ENCODE peak calls at places on chromosomes 5 and 9, in seven cellular contexts. E is IMR-90, U is tibial artery, I is small intestine, X is brain microvascular endothelial cell, N is A549, J is osteoblast. B is an unnamed sample.

GRCh38 chr5:135651156-135651555 is 72.4 kb upstream of the CXCL14 start:
- DNase-seq in E (peak; percentile 1), U (no peak), I (no peak), X (no peak), N (no peak), J (no peak), B (no peak)

GRCh38 chr5:178394074-178394473 is 161.5 kb upstream of the PHYKPL start:
- DNase-seq in E (no peak), U (no peak), I (no peak), X (no peak), N (no peak), J (peak; percentile 13), B (peak; percentile 72)

GRCh38 chr5:163696270-163696887 is 191.0 kb downstream of the MAT2B start:
- DNase-seq in E (peak; percentile 89), U (no peak), I (peak; percentile 73), X (peak; percentile 25), N (peak; percentile 9), J (peak; percentile 85), B (no peak)

GRCh38 chr5:14675865-14676300 is 11.4 kb downstream of the OTULIN start:
- DNase-seq in E (no peak), U (no peak), I (no peak), X (no peak), N (no peak), J (no peak), B (no peak)

GRCh38 chr5:63822633-63823032 is 139.6 kb downstream of the HTR1A start:
- DNase-seq in E (no peak), U (no peak), I (no peak), X (no peak), N (no peak), J (no peak), B (no peak)

GRCh38 chr9:85900504-85901201 is 40.3 kb upstream of the NAA35 start:
- DNase-seq in E (peak; percentile 36), U (no peak), I (peak; percentile 6), X (peak; percentile 46), N (peak; percentile 15), J (peak; percentile 35), B (no peak)

GRCh38 chr5:43416233-43416987 is 4.2 kb upstream of the CCL28 start:
- DNase-seq in E (no peak), U (no peak), I (peak; percentile 17), X (no peak), N (no peak), J (no peak), B (no peak)

GRCh38 chr5:34652916-34653315 is 3.2 kb upstream of the RAI14 start:
- DNase-seq in E (peak; percentile 74), U (no peak), I (no peak), X (peak; percentile 67), N (no peak), J (peak; percentile 80), B (no peak)

GRCh38 chr5:106675674-106676073 is 995.1 kb downstream of the EFNA5 start:
- DNase-seq in E (peak; percentile 19), U (no peak), I (no peak), X (peak; percentile 29), N (no peak), J (no peak), B (no peak)

GRCh38 chr5:15183520-15183919 is 311.9 kb upstream of the ANKH start:
- DNase-seq in E (peak; percentile 6), U (no peak), I (no peak), X (peak; percentile 17), N (no peak), J (peak; percentile 58), B (no peak)

GRCh38 chr9:133968966-133969617 is 23.0 kb downstream of the VAV2 start:
- DNase-seq in E (no peak), U (no peak), I (no peak), X (no peak), N (no peak), J (peak; percentile 80), B (peak; percentile 51)

GRCh38 chr5:107072967-107073366 is 597.8 kb downstream of the EFNA5 start:
- DNase-seq in E (no peak), U (no peak), I (no peak), X (no peak), N (no peak), J (no peak), B (no peak)

GRCh38 chr9:111967621-111968020 is 71.0 kb downstream of the UGCG start:
- DNase-seq in E (no peak), U (no peak), I (no peak), X (no peak), N (no peak), J (no peak), B (no peak)

GRCh38 chr5:1252681-1253080 is 27.5 kb downstream of the SLC6A18 start:
- DNase-seq in E (no peak), U (no peak), I (no peak), X (no peak), N (no peak), J (no peak), B (no peak)

GRCh38 chr5:176995896-176996767 is 10.4 kb downstream of the UIMC1 start:
- DNase-seq in E (peak; percentile 79), U (no peak), I (no peak), X (peak; percentile 9), N (no peak), J (peak; percentile 31), B (no peak)

GRCh38 chr5:143717400-143717799 is 94.6 kb upstream of the HMHB1 start:
- DNase-seq in E (peak; percentile 72), U (no peak), I (no peak), X (peak; percentile 82), N (no peak), J (peak; percentile 81), B (no peak)

GRCh38 chr9:71909887-71910601 is 949 bp downstream of the ABHD17B start:
- DNase-seq in E (peak; percentile 20), U (peak; percentile 74), I (peak; percentile 49), X (peak; percentile 20), N (peak; percentile 46), J (peak; percentile 57), B (peak; percentile 71)

GRCh38 chr9:89877051-89878002 is 272.5 kb downstream of the GADD45G start:
- DNase-seq in E (no peak), U (peak; percentile 57), I (no peak), X (no peak), N (no peak), J (peak; percentile 38), B (no peak)

GRCh38 chr5:180366303-180366702 is 13.2 kb upstream of the GFPT2 start:
- DNase-seq in E (no peak), U (peak; percentile 84), I (no peak), X (no peak), N (no peak), J (peak; percentile 84), B (peak; percentile 69)

GRCh38 chr9:101536938-101537337 is 3.3 kb downstream of the RNF20 start:
- DNase-seq in E (peak; percentile 51), U (no peak), I (no peak), X (peak; percentile 25), N (no peak), J (peak; percentile 10), B (no peak)

GRCh38 chr9:14198544-14199510 is 115.1 kb downstream of the NFIB start:
- DNase-seq in E (no peak), U (peak; percentile 78), I (no peak), X (peak; percentile 63), N (no peak), J (peak; percentile 85), B (no peak)

GRCh38 chr5:139870677-139871076 is 75.1 kb downstream of the PSD2 start:
- DNase-seq in E (no peak), U (no peak), I (no peak), X (no peak), N (no peak), J (no peak), B (no peak)

GRCh38 chr9:107020040-107020530 is 157.1 kb downstream of the ZNF462 start:
- DNase-seq in E (peak; percentile 96), U (no peak), I (no peak), X (peak; percentile 94), N (no peak), J (no peak), B (peak; percentile 42)

GRCh38 chr9:107024193-107024592 is 161.2 kb downstream of the ZNF462 start:
- DNase-seq in E (no peak), U (no peak), I (no peak), X (no peak), N (no peak), J (no peak), B (no peak)

GRCh38 chr9:107016383-107016782 is 153.4 kb downstream of the ZNF462 start:
- DNase-seq in E (no peak), U (no peak), I (no peak), X (no peak), N (no peak), J (no peak), B (no peak)

DNA sequence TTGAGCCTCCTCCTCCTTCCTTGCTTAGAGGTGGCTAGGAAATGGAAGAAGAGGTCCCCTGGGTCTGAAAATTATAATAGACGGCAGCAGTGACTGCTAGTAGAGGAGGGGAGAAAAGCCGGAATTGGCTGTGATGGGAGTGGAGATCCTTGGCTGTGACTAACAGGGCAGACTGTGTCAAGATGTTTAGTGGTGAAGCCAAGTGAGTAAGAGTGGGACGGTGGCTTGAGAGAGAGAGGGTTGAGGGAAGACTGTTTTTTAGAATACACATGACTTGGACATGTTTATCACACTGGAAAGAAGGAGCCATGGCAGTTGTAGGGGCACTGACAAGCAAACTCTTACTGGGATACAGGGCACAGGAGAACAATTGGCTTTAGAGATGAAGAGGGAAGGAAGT is 156.2 kb downstream of the ZNF462 start:
- DNase-seq in E (peak; percentile 64), U (no peak), I (no peak), X (peak; percentile 75), N (no peak), J (peak; percentile 56), B (no peak)
- H3K27ac ChIP-seq in E (no peak overlapping the region), U (no peak overlapping the region), I (no peak overlapping the region), X (no peak overlapping the region), N (no peak overlapping the region), J (peak overlapping the region; percentile 52), B (no peak overlapping the region)

GRCh38 chr5:59356813-59357381 is 536.6 kb downstream of the PDE4D start:
- DNase-seq in E (no peak), U (no peak), I (no peak), X (no peak), N (no peak), J (no peak), B (no peak)
- H3K27ac ChIP-seq in E (no peak overlapping the region), U (no peak overlapping the region), I (peak overlapping the region; percentile 33), X (peak overlapping the region; percentile 92), N (peak overlapping the region; percentile 86), J (no peak overlapping the region), B (no peak overlapping the region)

DNA sequence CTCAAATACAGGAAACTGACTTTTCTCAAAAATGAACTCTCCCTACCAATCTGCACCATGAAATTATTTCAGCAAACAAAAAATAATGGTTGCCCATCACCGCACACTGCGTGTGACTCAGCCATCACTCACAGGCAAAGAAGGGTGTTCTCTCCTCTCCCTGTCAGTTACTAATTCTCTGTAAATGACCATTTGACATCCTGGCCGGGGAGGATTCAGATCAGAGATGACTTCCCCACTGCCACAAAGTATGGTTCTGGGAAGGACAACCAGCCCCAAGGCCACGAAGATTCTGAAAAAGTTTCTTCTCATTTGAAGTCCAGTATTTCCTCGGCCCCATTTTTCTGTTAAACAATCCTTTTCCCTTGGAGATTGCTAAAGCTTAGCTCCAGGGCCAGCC is 199.4 kb downstream of the AUH start:
- DNase-seq in E (peak; percentile 65), U (peak; percentile 28), I (no peak), X (peak; percentile 28), N (no peak), J (peak; percentile 95), B (no peak)
- H3K27ac ChIP-seq in E (peak overlapping the region; percentile 76), U (no peak overlapping the region), I (peak overlapping the region; percentile 76), X (peak overlapping the region; percentile 21), N (no peak overlapping the region), J (peak overlapping the region; percentile 76), B (no peak overlapping the region)

DNA sequence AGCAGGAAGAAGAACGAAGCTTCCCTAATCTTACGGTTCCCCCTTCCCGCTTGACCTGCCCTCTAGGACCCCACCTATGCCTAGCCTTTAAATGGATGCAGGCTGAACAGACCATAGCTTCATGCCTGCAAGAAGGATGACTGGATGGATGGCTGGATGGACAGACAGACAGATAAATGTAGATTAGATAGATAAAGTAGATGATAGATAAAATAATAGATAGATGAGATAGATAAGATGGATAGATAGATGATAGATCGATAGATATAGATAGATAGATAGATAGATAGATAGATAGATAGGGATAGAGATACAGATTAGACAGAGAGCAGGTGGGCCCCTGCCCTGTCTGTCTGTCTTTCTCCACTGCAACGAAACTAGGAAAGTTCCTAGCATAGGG is 72.0 kb downstream of the GPR21 start:
- DNase-seq in E (no peak), U (no peak), I (no peak), X (no peak), N (no peak), J (no peak), B (no peak)
- H3K27ac ChIP-seq in E (no peak overlapping the region), U (no peak overlapping the region), I (no peak overlapping the region), X (no peak overlapping the region), N (no peak overlapping the region), J (no peak overlapping the region), B (no peak overlapping the region)